ENCODE peak calls at places on chromosomes 5 and 9, in six cellular contexts. One of them, this sample, is unnamed.

GRCh38 chr9:133627341-133627740 is 8.8 kb upstream of the DBH start:
- DNase-seq in CD8-positive, alpha-beta T cell: no peak
- DNase-seq in pancreas: no peak
- DNase-seq in tibial artery: no peak
- DNase-seq in mucosa of descending colon: no peak
- DNase-seq in fibroblast of villous mesenchyme: no peak
- DNase-seq in this sample: no peak

GRCh38 chr5:43631182-43631910 is 28.4 kb downstream of the NNT start:
- DNase-seq in CD8-positive, alpha-beta T cell: peak
- DNase-seq in pancreas: peak
- DNase-seq in tibial artery: no peak
- DNase-seq in mucosa of descending colon: peak
- DNase-seq in fibroblast of villous mesenchyme: peak
- DNase-seq in this sample: no peak

GRCh38 chr5:144206136-144206535 is 35.5 kb downstream of the KCTD16 start:
- DNase-seq in CD8-positive, alpha-beta T cell: no peak
- DNase-seq in pancreas: no peak
- DNase-seq in tibial artery: no peak
- DNase-seq in mucosa of descending colon: no peak
- DNase-seq in fibroblast of villous mesenchyme: no peak
- DNase-seq in this sample: no peak

GRCh38 chr9:129996161-129996849 is 46.7 kb downstream of the FNBP1 start:
- DNase-seq in CD8-positive, alpha-beta T cell: no peak
- DNase-seq in pancreas: no peak
- DNase-seq in tibial artery: no peak
- DNase-seq in mucosa of descending colon: no peak
- DNase-seq in fibroblast of villous mesenchyme: peak
- DNase-seq in this sample: no peak

GRCh38 chr9:6106576-6107339 is 91.3 kb upstream of the RANBP6 start:
- DNase-seq in CD8-positive, alpha-beta T cell: no peak
- DNase-seq in pancreas: no peak
- DNase-seq in tibial artery: no peak
- DNase-seq in mucosa of descending colon: no peak
- DNase-seq in fibroblast of villous mesenchyme: peak
- DNase-seq in this sample: peak

GRCh38 chr9:95626885-95627558 is 110.3 kb upstream of the PTCH1 start:
- DNase-seq in CD8-positive, alpha-beta T cell: peak
- DNase-seq in pancreas: no peak
- DNase-seq in tibial artery: peak
- DNase-seq in mucosa of descending colon: peak
- DNase-seq in fibroblast of villous mesenchyme: no peak
- DNase-seq in this sample: peak

GRCh38 chr9:68775003-68775730 is 70.1 kb downstream of the PIP5K1B start:
- DNase-seq in CD8-positive, alpha-beta T cell: no peak
- DNase-seq in pancreas: no peak
- DNase-seq in tibial artery: no peak
- DNase-seq in mucosa of descending colon: no peak
- DNase-seq in fibroblast of villous mesenchyme: peak
- DNase-seq in this sample: no peak

GRCh38 chr9:34653610-34654072 is 1.7 kb downstream of the IL11RA start:
- DNase-seq in CD8-positive, alpha-beta T cell: no peak
- DNase-seq in pancreas: no peak
- DNase-seq in tibial artery: peak
- DNase-seq in mucosa of descending colon: no peak
- DNase-seq in fibroblast of villous mesenchyme: no peak
- DNase-seq in this sample: no peak

GRCh38 chr9:98117984-98118639 is 910 bp downstream of the TRIM14 start:
- DNase-seq in CD8-positive, alpha-beta T cell: peak
- DNase-seq in pancreas: peak
- DNase-seq in tibial artery: no peak
- DNase-seq in mucosa of descending colon: peak
- DNase-seq in fibroblast of villous mesenchyme: peak
- DNase-seq in this sample: no peak

GRCh38 chr9:16689352-16689938 is 181.0 kb downstream of the BNC2 start:
- DNase-seq in CD8-positive, alpha-beta T cell: no peak
- DNase-seq in pancreas: no peak
- DNase-seq in tibial artery: peak
- DNase-seq in mucosa of descending colon: peak
- DNase-seq in fibroblast of villous mesenchyme: no peak
- DNase-seq in this sample: no peak

GRCh38 chr5:176693477-176693851 is 46.2 kb downstream of the TSPAN17 start:
- DNase-seq in CD8-positive, alpha-beta T cell: no peak
- DNase-seq in pancreas: no peak
- DNase-seq in tibial artery: no peak
- DNase-seq in mucosa of descending colon: peak
- DNase-seq in fibroblast of villous mesenchyme: peak
- DNase-seq in this sample: no peak

GRCh38 chr9:130565792-130566191 is 13.6 kb upstream of the FUBP3 start:
- DNase-seq in CD8-positive, alpha-beta T cell: no peak
- DNase-seq in pancreas: no peak
- DNase-seq in tibial artery: no peak
- DNase-seq in mucosa of descending colon: no peak
- DNase-seq in fibroblast of villous mesenchyme: no peak
- DNase-seq in this sample: no peak

DNA sequence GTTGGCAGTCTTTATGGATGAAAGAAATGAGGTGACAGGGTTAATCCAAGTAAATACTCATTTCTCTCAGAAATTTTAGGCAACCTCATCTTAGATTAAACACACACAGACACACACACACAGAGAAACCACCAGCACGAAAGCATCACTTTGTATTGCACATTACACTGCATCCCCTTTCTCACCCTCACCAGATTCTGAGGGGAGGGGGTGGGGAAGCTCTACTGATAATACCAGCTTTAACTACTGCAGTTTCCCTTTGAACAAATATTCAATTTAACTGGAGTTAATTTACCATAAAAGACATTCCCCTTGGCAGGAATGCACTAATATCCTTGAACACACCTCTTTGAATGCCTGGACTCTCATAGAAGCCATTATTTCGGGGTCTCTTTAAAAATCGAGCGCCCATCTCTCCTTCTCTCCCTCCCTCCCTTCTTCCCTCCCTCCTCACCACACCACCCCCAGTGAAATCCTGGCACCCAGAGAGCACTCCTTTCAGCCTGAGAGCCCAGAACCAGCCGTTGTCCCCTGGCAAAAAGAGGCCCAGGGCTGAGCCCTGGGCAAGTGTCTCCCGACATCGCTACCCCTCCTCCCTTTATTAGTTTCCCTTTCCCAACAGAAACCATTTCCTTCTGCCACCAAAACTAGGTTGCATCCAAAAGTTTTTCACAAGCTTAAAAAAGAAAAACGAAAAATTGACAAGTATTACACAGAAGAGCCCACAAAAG is 2.8 kb upstream of the NFIB start:
- DNase-seq in CD8-positive, alpha-beta T cell: no peak
- DNase-seq in pancreas: no peak
- DNase-seq in tibial artery: peak
- DNase-seq in mucosa of descending colon: no peak
- DNase-seq in fibroblast of villous mesenchyme: no peak
- DNase-seq in this sample: peak
- H3K4me3 ChIP-seq in CD8-positive, alpha-beta T cell: no peak
- H3K4me3 ChIP-seq in pancreas: peak
- H3K4me3 ChIP-seq in tibial artery: peak
- H3K4me3 ChIP-seq in mucosa of descending colon: no peak
- H3K4me3 ChIP-seq in fibroblast of villous mesenchyme: no peak
- H3K4me3 ChIP-seq in this sample: peak

DNA sequence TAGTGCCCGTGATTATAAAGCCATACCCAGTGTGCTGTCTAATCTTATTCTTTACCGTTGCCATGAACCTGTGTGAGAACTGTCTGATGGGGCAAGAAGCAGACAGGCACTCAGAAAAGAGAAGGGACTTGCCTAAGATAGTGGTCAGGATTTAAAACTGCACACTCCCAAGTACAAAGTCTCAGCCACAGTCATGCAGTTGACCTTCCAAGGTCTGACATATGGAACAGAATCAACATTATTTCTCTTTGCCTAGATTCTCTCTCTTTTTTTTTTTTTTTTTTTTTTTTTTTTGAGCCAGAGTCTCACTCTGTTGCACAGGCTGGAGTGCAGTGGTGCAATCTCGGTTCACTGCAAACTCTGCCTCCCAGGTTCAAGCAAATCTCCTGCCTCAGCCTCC is 1.9 kb upstream of the PPP2CA start:
- DNase-seq in CD8-positive, alpha-beta T cell: no peak
- DNase-seq in pancreas: no peak
- DNase-seq in tibial artery: no peak
- DNase-seq in mucosa of descending colon: no peak
- DNase-seq in fibroblast of villous mesenchyme: no peak
- DNase-seq in this sample: no peak
- H3K4me3 ChIP-seq in CD8-positive, alpha-beta T cell: no peak
- H3K4me3 ChIP-seq in pancreas: no peak
- H3K4me3 ChIP-seq in tibial artery: no peak
- H3K4me3 ChIP-seq in mucosa of descending colon: no peak
- H3K4me3 ChIP-seq in fibroblast of villous mesenchyme: no peak
- H3K4me3 ChIP-seq in this sample: peak

GRCh38 chr9:70412678-70413426 is 1.6 kb downstream of the KLF9 start:
- DNase-seq in CD8-positive, alpha-beta T cell: peak
- DNase-seq in pancreas: peak
- DNase-seq in tibial artery: peak
- DNase-seq in mucosa of descending colon: peak
- DNase-seq in fibroblast of villous mesenchyme: peak
- DNase-seq in this sample: peak
- H3K4me3 ChIP-seq in CD8-positive, alpha-beta T cell: peak
- H3K4me3 ChIP-seq in pancreas: peak
- H3K4me3 ChIP-seq in tibial artery: peak
- H3K4me3 ChIP-seq in mucosa of descending colon: peak
- H3K4me3 ChIP-seq in fibroblast of villous mesenchyme: peak
- H3K4me3 ChIP-seq in this sample: peak

DNA sequence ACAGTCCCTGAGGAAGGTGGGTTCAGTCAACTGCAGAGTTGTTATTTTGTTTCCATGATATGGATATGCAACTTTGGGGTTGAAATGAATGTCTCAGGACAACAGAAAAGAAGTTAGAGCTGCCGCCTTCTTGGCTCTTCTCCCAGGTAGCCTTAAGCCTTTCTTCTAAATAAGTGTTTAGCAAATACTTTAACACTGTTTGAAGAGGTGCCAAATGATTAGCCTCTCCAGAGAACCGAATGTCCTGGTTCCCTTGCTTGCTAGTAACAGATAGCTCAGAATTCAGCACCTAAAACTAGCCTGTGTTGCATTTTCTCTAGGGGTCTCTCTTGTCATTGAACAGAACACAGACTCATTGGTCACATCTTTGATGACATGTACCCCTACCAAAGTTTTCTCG is 127.7 kb upstream of the PIK3R1 start:
- DNase-seq in CD8-positive, alpha-beta T cell: no peak
- DNase-seq in pancreas: no peak
- DNase-seq in tibial artery: no peak
- DNase-seq in mucosa of descending colon: no peak
- DNase-seq in fibroblast of villous mesenchyme: peak
- DNase-seq in this sample: no peak
- H3K4me3 ChIP-seq in CD8-positive, alpha-beta T cell: no peak
- H3K4me3 ChIP-seq in pancreas: no peak
- H3K4me3 ChIP-seq in tibial artery: no peak
- H3K4me3 ChIP-seq in mucosa of descending colon: no peak
- H3K4me3 ChIP-seq in fibroblast of villous mesenchyme: no peak
- H3K4me3 ChIP-seq in this sample: no peak

GRCh38 chr9:2157277-2158105 is 142.3 kb downstream of the SMARCA2 start:
- DNase-seq in CD8-positive, alpha-beta T cell: peak
- DNase-seq in pancreas: peak
- DNase-seq in tibial artery: peak
- DNase-seq in mucosa of descending colon: peak
- DNase-seq in fibroblast of villous mesenchyme: peak
- DNase-seq in this sample: no peak
- H3K4me3 ChIP-seq in CD8-positive, alpha-beta T cell: peak
- H3K4me3 ChIP-seq in pancreas: peak
- H3K4me3 ChIP-seq in tibial artery: peak
- H3K4me3 ChIP-seq in mucosa of descending colon: no peak
- H3K4me3 ChIP-seq in fibroblast of villous mesenchyme: peak
- H3K4me3 ChIP-seq in this sample: no peak

GRCh38 chr5:93585753-93586385 is 2.8 kb downstream of the NR2F1 start:
- DNase-seq in CD8-positive, alpha-beta T cell: no peak
- DNase-seq in pancreas: no peak
- DNase-seq in tibial artery: no peak
- DNase-seq in mucosa of descending colon: no peak
- DNase-seq in fibroblast of villous mesenchyme: no peak
- DNase-seq in this sample: no peak
- H3K4me3 ChIP-seq in CD8-positive, alpha-beta T cell: no peak
- H3K4me3 ChIP-seq in pancreas: peak
- H3K4me3 ChIP-seq in tibial artery: peak
- H3K4me3 ChIP-seq in mucosa of descending colon: no peak
- H3K4me3 ChIP-seq in fibroblast of villous mesenchyme: peak
- H3K4me3 ChIP-seq in this sample: peak

GRCh38 chr5:139296862-139297326 is 3.4 kb downstream of the MATR3 start:
- DNase-seq in CD8-positive, alpha-beta T cell: no peak
- DNase-seq in pancreas: no peak
- DNase-seq in tibial artery: no peak
- DNase-seq in mucosa of descending colon: no peak
- DNase-seq in fibroblast of villous mesenchyme: no peak
- DNase-seq in this sample: no peak

GRCh38 chr5:139297439-139298133 is 4.0 kb downstream of the MATR3 start:
- DNase-seq in CD8-positive, alpha-beta T cell: no peak
- DNase-seq in pancreas: no peak
- DNase-seq in tibial artery: no peak
- DNase-seq in mucosa of descending colon: no peak
- DNase-seq in fibroblast of villous mesenchyme: no peak
- DNase-seq in this sample: no peak

GRCh38 chr5:139301766-139302499 is 8.4 kb downstream of the MATR3 start:
- DNase-seq in CD8-positive, alpha-beta T cell: no peak
- DNase-seq in pancreas: no peak
- DNase-seq in tibial artery: no peak
- DNase-seq in mucosa of descending colon: no peak
- DNase-seq in fibroblast of villous mesenchyme: no peak
- DNase-seq in this sample: no peak

GRCh38 chr5:139298242-139298641 is 4.7 kb downstream of the MATR3 start:
- DNase-seq in CD8-positive, alpha-beta T cell: no peak
- DNase-seq in pancreas: no peak
- DNase-seq in tibial artery: no peak
- DNase-seq in mucosa of descending colon: no peak
- DNase-seq in fibroblast of villous mesenchyme: no peak
- DNase-seq in this sample: no peak

GRCh38 chr5:139299477-139299876 is 5.9 kb downstream of the MATR3 start:
- DNase-seq in CD8-positive, alpha-beta T cell: no peak
- DNase-seq in pancreas: no peak
- DNase-seq in tibial artery: no peak
- DNase-seq in mucosa of descending colon: no peak
- DNase-seq in fibroblast of villous mesenchyme: no peak
- DNase-seq in this sample: no peak
- H3K4me3 ChIP-seq in CD8-positive, alpha-beta T cell: no peak
- H3K4me3 ChIP-seq in pancreas: no peak
- H3K4me3 ChIP-seq in tibial artery: no peak
- H3K4me3 ChIP-seq in mucosa of descending colon: no peak
- H3K4me3 ChIP-seq in fibroblast of villous mesenchyme: no peak
- H3K4me3 ChIP-seq in this sample: no peak

GRCh38 chr9:8349369-8349768 is 549.8 kb upstream of the DMAC1 start:
- DNase-seq in CD8-positive, alpha-beta T cell: no peak
- DNase-seq in pancreas: no peak
- DNase-seq in tibial artery: no peak
- DNase-seq in mucosa of descending colon: no peak
- DNase-seq in fibroblast of villous mesenchyme: no peak
- DNase-seq in this sample: no peak
- H3K4me3 ChIP-seq in CD8-positive, alpha-beta T cell: no peak
- H3K4me3 ChIP-seq in pancreas: no peak
- H3K4me3 ChIP-seq in tibial artery: no peak
- H3K4me3 ChIP-seq in mucosa of descending colon: no peak
- H3K4me3 ChIP-seq in fibroblast of villous mesenchyme: no peak
- H3K4me3 ChIP-seq in this sample: no peak